ENCODE peak calls at places on chromosome 11, in eight cellular contexts. N is GM19239; T is stimulated activated CD8-positive, alpha-beta memory T cell treated with anti-CD3 and anti-CD28 coated beads, Interleukin-4, amount 100 ng/mL, for 1 hour; C is ACHN; F is progenitor cell of endocrine pancreas; L is stimulated activated CD4-positive, alpha-beta T cell treated with anti-CD3 and anti-CD28 coated beads, Interleukin-4, amount 100 ng/mL, for 4 hours; D is ELF-1; S is NCI-H187. Z is an unnamed sample.

GRCh38 chr11:86062719-86063118 is 6.2 kb downstream of the PICALM start:
- DNase-seq in F (no peak), C (no peak), D (no peak), L (no peak), N (no peak), T (no peak), S (no peak), Z (no peak)

GRCh38 chr11:73095613-73096012 is 46.5 kb downstream of the FCHSD2 start:
- DNase-seq in T (no peak), N (no peak), L (no peak), C (no peak), S (no peak), D (no peak), F (no peak), Z (no peak)

GRCh38 chr11:32056445-32056844 is 34.4 kb upstream of the RCN1 start:
- DNase-seq in C (no peak), L (no peak), S (no peak), T (no peak), N (no peak), F (no peak), D (no peak), Z (no peak)

GRCh38 chr11:115699326-115699725 is 195.1 kb upstream of the CADM1 start:
- DNase-seq in S (no peak), F (no peak), D (no peak), T (no peak), C (no peak), L (no peak), N (no peak), Z (no peak)

GRCh38 chr11:94731921-94732601 is 36.1 kb upstream of the AMOTL1 start:
- DNase-seq in S (no peak), T (no peak), D (peak; percentile 80), C (no peak), N (no peak), F (no peak), L (no peak), Z (no peak)

GRCh38 chr11:64306876-64307622 is 1.7 kb downstream of the ESRRA start:
- DNase-seq in L (no peak), F (no peak), N (no peak), C (peak; percentile 5), D (no peak), S (no peak), T (no peak), Z (no peak)

GRCh38 chr11:70478194-70478890 is 80.0 kb downstream of the CTTN start:
- DNase-seq in N (no peak), C (no peak), D (no peak), S (no peak), L (no peak), F (no peak), T (no peak), Z (no peak)

GRCh38 chr11:74307409-74307808 is 4.0 kb downstream of the P4HA3 start:
- DNase-seq in T (no peak), D (no peak), C (no peak), S (no peak), F (no peak), N (no peak), L (no peak), Z (no peak)

GRCh38 chr11:75275581-75275980 is 35.0 kb downstream of the TPBGL start:
- DNase-seq in C (no peak), S (no peak), L (peak; percentile 66), T (peak; percentile 54), N (no peak), F (no peak), D (no peak), Z (no peak)

GRCh38 chr11:76652989-76653673 is 17.4 kb downstream of the LRRC32 start:
- DNase-seq in C (no peak), D (no peak), L (no peak), T (no peak), S (no peak), F (no peak), N (no peak), Z (no peak)

GRCh38 chr11:86800076-86800955 is at the start of gene PRSS23:
- DNase-seq in N (peak; percentile 20), S (peak; percentile 10), L (no peak), C (peak; percentile 73), F (peak; percentile 72), T (no peak), D (peak; percentile 74), Z (peak; percentile 52)

GRCh38 chr11:63769719-63770443 is 1.3 kb upstream of the ZFTA start:
- DNase-seq in T (no peak), N (no peak), D (peak; percentile 76), S (no peak), L (no peak), C (no peak), F (no peak), Z (peak; percentile 80)

GRCh38 chr11:13348305-13348704 is 70.7 kb downstream of the BMAL1 start:
- DNase-seq in F (no peak), D (no peak), C (no peak), N (no peak), S (no peak), L (no peak), T (no peak), Z (no peak)

GRCh38 chr11:31810779-31811647 is at the start of gene PAX6:
- DNase-seq in N (peak; percentile 70), L (no peak), S (peak; percentile 19), C (peak; percentile 97), D (peak; percentile 86), F (no peak), T (no peak), Z (peak; percentile 97)

GRCh38 chr11:108906329-108906728 is 241.5 kb downstream of the DDX10 start:
- DNase-seq in L (no peak), D (no peak), S (no peak), C (no peak), T (no peak), N (no peak), F (no peak), Z (no peak)

GRCh38 chr11:57338152-57338551 is at the start of gene P2RX3:
- DNase-seq in T (no peak), F (no peak), L (no peak), D (no peak), N (no peak), S (no peak), C (no peak), Z (no peak)

GRCh38 chr11:82895437-82896091 is 4.7 kb downstream of the PRCP start:
- DNase-seq in T (no peak), C (no peak), N (no peak), L (no peak), S (no peak), D (no peak), F (no peak), Z (no peak)

GRCh38 chr11:76181371-76181770 is 24.9 kb downstream of the WNT11 start:
- DNase-seq in D (no peak), C (no peak), L (no peak), F (no peak), T (no peak), S (no peak), N (no peak), Z (no peak)

GRCh38 chr11:2883717-2884423 is 1.7 kb downstream of the CDKN1C start:
- DNase-seq in T (no peak), F (no peak), C (no peak), N (no peak), S (no peak), L (no peak), D (peak; percentile 60), Z (no peak)

GRCh38 chr11:112795142-112795815 is 165.9 kb upstream of the NCAM1 start:
- DNase-seq in C (peak; percentile 35), N (peak; percentile 28), T (no peak), S (no peak), F (no peak), L (no peak), D (peak; percentile 80), Z (no peak)

GRCh38 chr11:128772814-128773213 is 78.9 kb downstream of the FLI1 start:
- DNase-seq in T (peak; percentile 17), S (peak; percentile 27), C (no peak), F (no peak), L (peak; percentile 29), D (no peak), N (no peak), Z (peak; percentile 66)

Z was measured in COR-L47.